ENCODE peak calls at places on chromosomes 6 and 20, in six cellular contexts. W is astrocyte, J is neural progenitor cell, H is GDM1, U is globus pallidus, K is memory B cell. E is an unnamed sample.

GRCh38 chr6:85551264-85551663 is 42.4 kb downstream of the SNX14 start:
- DNase-seq in W (no peak), J (peak), H (no peak), U (no peak), K (no peak), E (peak)

GRCh38 chr20:2172305-2173175 is 70.9 kb downstream of the STK35 start:
- DNase-seq in W (peak), J (peak), H (peak), U (peak), K (peak), E (peak)

GRCh38 chr6:21588812-21589811 is 4.4 kb upstream of the SOX4 start:
- DNase-seq in W (peak), J (peak), H (peak), U (peak), K (peak), E (peak)

GRCh38 chr20:63864545-63864977 is 509 bp upstream of the TPD52L2 start:
- DNase-seq in W (no peak), J (no peak), H (no peak), U (no peak), K (no peak), E (no peak)

GRCh38 chr6:110221738-110222137 is 41.5 kb downstream of the CDC40 start:
- DNase-seq in W (no peak), J (no peak), H (no peak), U (no peak), K (no peak), E (no peak)

GRCh38 chr6:51972659-51973058 is 114.8 kb downstream of the PKHD1 start:
- DNase-seq in W (no peak), J (no peak), H (no peak), U (no peak), K (no peak), E (no peak)

GRCh38 chr6:32082951-32083350 is 26.2 kb downstream of the TNXB start:
- DNase-seq in W (peak), J (no peak), H (no peak), U (no peak), K (no peak), E (no peak)

GRCh38 chr20:34124469-34125249 is 12.6 kb upstream of the EIF2S2 start:
- DNase-seq in W (no peak), J (no peak), H (no peak), U (no peak), K (peak), E (peak)

GRCh38 chr6:40125680-40126079 is 191.4 kb upstream of the MOCS1 start:
- DNase-seq in W (no peak), J (no peak), H (no peak), U (no peak), K (no peak), E (no peak)

GRCh38 chr20:23120936-23121765 is 35.0 kb upstream of the CD93 start:
- DNase-seq in W (no peak), J (no peak), H (no peak), U (no peak), K (no peak), E (no peak)

GRCh38 chr6:125753218-125753936 is 3.9 kb downstream of the HEY2 start:
- DNase-seq in W (no peak), J (peak), H (no peak), U (peak), K (peak), E (no peak)

GRCh38 chr6:42984924-42985475 is 630 bp downstream of the PPP2R5D start:
- DNase-seq in W (no peak), J (peak), H (no peak), U (no peak), K (no peak), E (peak)

GRCh38 chr20:52379723-52380336 is 188.3 kb upstream of the ZFP64 start:
- DNase-seq in W (no peak), J (peak), H (no peak), U (peak), K (peak), E (peak)

GRCh38 chr20:40160151-40160550 is 528.9 kb downstream of the MAFB start:
- DNase-seq in W (no peak), J (peak), H (peak), U (peak), K (peak), E (peak)

E was measured in ELF-1.